ENCODE peak calls at places on chromosomes 6 and 20, in four cellular contexts. F is NB4; J is NCI-H2171 treated with DMSO at 0.1 percent for 48 hours; A is stimulated activated CD8-positive, alpha-beta memory T cell treated with anti-CD3 and anti-CD28 coated beads, Interleukin-2, amount 100 ng/mL, for 48 hours. N is an unnamed sample.

GRCh38 chr6:99349620-99350141 is at the start of gene FAXC:
- DNase-seq in F (peak), J (peak), A (no peak), N (no peak)

GRCh38 chr6:133764011-133764812 is 124.7 kb upstream of the TCF21 start:
- DNase-seq in F (no peak), J (no peak), A (no peak), N (peak)

GRCh38 chr6:6586671-6587526 is 1.6 kb upstream of the LY86 start:
- DNase-seq in F (peak), J (peak), A (no peak), N (no peak)

GRCh38 chr6:156544046-156544445 is 233.1 kb upstream of the ARID1B start:
- DNase-seq in F (no peak), J (no peak), A (no peak), N (no peak)

GRCh38 chr6:30363459-30363858 is 18.5 kb downstream of the RPP21 start:
- DNase-seq in F (no peak), J (no peak), A (no peak), N (no peak)

GRCh38 chr6:62974452-62974851 is 236.8 kb upstream of the FKBP1C start:
- DNase-seq in F (no peak), J (no peak), A (no peak), N (no peak)

GRCh38 chr6:35497571-35498406 is 910 bp upstream of the TEAD3 start:
- DNase-seq in F (peak), J (peak), A (no peak), N (peak)

GRCh38 chr6:22068561-22069346 is 228.1 kb downstream of the PRL start:
- DNase-seq in F (no peak), J (no peak), A (no peak), N (no peak)

GRCh38 chr20:61477366-61477966 is 225.4 kb downstream of the CDH4 start:
- DNase-seq in F (no peak), J (no peak), A (no peak), N (no peak)

GRCh38 chr6:79167931-79168694 is 66.4 kb downstream of the HMGN3 start:
- DNase-seq in F (no peak), J (no peak), A (no peak), N (peak)

GRCh38 chr6:90442366-90442765 is 144.5 kb downstream of the MAP3K7 start:
- DNase-seq in F (no peak), J (no peak), A (no peak), N (no peak)

GRCh38 chr6:54327631-54328030 is 19.4 kb downstream of the TINAG start:
- DNase-seq in F (no peak), J (no peak), A (no peak), N (no peak)

GRCh38 chr6:151403919-151404308 is 12.6 kb upstream of the ZBTB2 start:
- DNase-seq in F (no peak), J (no peak), A (no peak), N (no peak)

GRCh38 chr6:141472123-141472522 is 660.6 kb upstream of the GJE1 start:
- DNase-seq in F (no peak), J (no peak), A (no peak), N (no peak)

GRCh38 chr20:23061713-23062561 is 12.5 kb upstream of the THBD start:
- DNase-seq in F (peak), J (no peak), A (no peak), N (peak)

GRCh38 chr6:56245903-56246351 is 1.5 kb downstream of the COL21A1 start:
- DNase-seq in F (no peak), J (no peak), A (no peak), N (peak)

GRCh38 chr20:19487420-19487819 is 270.6 kb upstream of the RIN2 start:
- DNase-seq in F (no peak), J (no peak), A (no peak), N (no peak)

GRCh38 chr6:80020381-80021120 is 16.1 kb downstream of the TTK start:
- DNase-seq in F (no peak), J (no peak), A (no peak), N (no peak)

GRCh38 chr6:33248643-33248931 is 23.1 kb downstream of the VPS52 start:
- DNase-seq in F (peak), J (peak), A (peak), N (no peak)

GRCh38 chr20:18190466-18191233 is 53.0 kb downstream of the KAT14 start:
- DNase-seq in F (no peak), J (no peak), A (no peak), N (no peak)

GRCh38 chr6:12312736-12313135 is 22.6 kb downstream of the EDN1 start:
- DNase-seq in F (no peak), J (no peak), A (no peak), N (no peak)

GRCh38 chr20:62193079-62194025 is 10.5 kb downstream of the MTG2 start:
- DNase-seq in F (no peak), J (no peak), A (no peak), N (no peak)

GRCh38 chr6:130365166-130366010 is 429 bp upstream of the TMEM200A start:
- DNase-seq in F (no peak), J (no peak), A (no peak), N (peak)

GRCh38 chr6:155404937-155405336 is 50.7 kb downstream of the NOX3 start:
- DNase-seq in F (no peak), J (no peak), A (no peak), N (no peak)

GRCh38 chr6:17622144-17622543 is 22.0 kb downstream of the FAM8A1 start:
- DNase-seq in F (no peak), J (peak), A (no peak), N (no peak)

GRCh38 chr6:109381007-109381746 is 1.1 kb downstream of the CD164 start:
- DNase-seq in F (peak), J (no peak), A (no peak), N (no peak)

GRCh38 chr6:53020005-53020744 is 25.1 kb upstream of the GSTA4 start:
- DNase-seq in F (peak), J (no peak), A (no peak), N (no peak)

GRCh38 chr6:134949927-134950326 is at the start of gene ALDH8A1:
- DNase-seq in F (no peak), J (no peak), A (no peak), N (no peak)

GRCh38 chr6:56246941-56247653 is at the start of gene COL21A1:
- DNase-seq in F (no peak), J (no peak), A (no peak), N (peak)

GRCh38 chr6:157150076-157150475 is 173.2 kb downstream of the TMEM242 start:
- DNase-seq in F (no peak), J (no peak), A (no peak), N (peak)

N was measured in astrocyte of the spinal cord.